ENCODE peak calls at places on chromosomes 1 and 21, in eight cellular contexts. J is CD4-positive, alpha-beta T cell; I is HepG2; P is heart left ventricle; Y is H9; M is cardiac muscle cell; C is mammary epithelial cell; R is PC-3. D is an unnamed sample.

GRCh38 chr1:90919190-90919719 is 102.6 kb downstream of the ZNF644 start:
- DNase-seq in J (no peak), I (peak), P (no peak), Y (no peak), M (no peak), C (no peak), R (no peak), D (no peak)

GRCh38 chr1:170114916-170115315 is 30.8 kb upstream of the NTMT2 start:
- DNase-seq in J (no peak), I (no peak), P (no peak), Y (no peak), M (peak), C (peak), R (peak), D (peak)

GRCh38 chr1:69929278-69930057 is 275.9 kb downstream of the LRRC40 start:
- DNase-seq in J (no peak), I (no peak), P (no peak), Y (no peak), M (no peak), C (peak), R (peak), D (no peak)

GRCh38 chr1:6912507-6912906 is 127.3 kb downstream of the CAMTA1 start:
- DNase-seq in J (no peak), I (no peak), P (no peak), Y (no peak), M (no peak), C (no peak), R (no peak), D (no peak)

GRCh38 chr1:35570589-35571137 is 2.5 kb upstream of the TFAP2E start:
- DNase-seq in J (no peak), I (no peak), P (no peak), Y (no peak), M (no peak), C (peak), R (no peak), D (no peak)

GRCh38 chr1:56569661-56570060 is 9.7 kb downstream of the PLPP3 start:
- DNase-seq in J (no peak), I (peak), P (no peak), Y (no peak), M (no peak), C (peak), R (peak), D (no peak)

GRCh38 chr1:224170748-224171478 is 12.1 kb upstream of the DEGS1 start:
- DNase-seq in J (peak), I (peak), P (no peak), Y (peak), M (no peak), C (peak), R (peak), D (no peak)

GRCh38 chr1:153536618-153537375 is 1.0 kb upstream of the S100A6 start:
- DNase-seq in J (no peak), I (no peak), P (peak), Y (no peak), M (no peak), C (no peak), R (peak), D (no peak)

GRCh38 chr21:28385845-28386244 is 606.8 kb downstream of the LTN1 start:
- DNase-seq in J (no peak), I (no peak), P (no peak), Y (no peak), M (no peak), C (no peak), R (no peak), D (no peak)

GRCh38 chr1:244804841-244805240 is 30.6 kb upstream of the COX20 start:
- DNase-seq in J (no peak), I (no peak), P (no peak), Y (no peak), M (no peak), C (no peak), R (no peak), D (no peak)

GRCh38 chr1:97202981-97203380 is 481.4 kb downstream of the PTBP2 start:
- DNase-seq in J (no peak), I (no peak), P (no peak), Y (no peak), M (no peak), C (no peak), R (no peak), D (no peak)

GRCh38 chr1:21574464-21575151 is 65.4 kb downstream of the ALPL start:
- DNase-seq in J (no peak), I (peak), P (peak), Y (peak), M (peak), C (peak), R (no peak), D (no peak)

GRCh38 chr1:198563578-198563977 is 23.1 kb upstream of the ATP6V1G3 start:
- DNase-seq in J (no peak), I (no peak), P (no peak), Y (no peak), M (no peak), C (peak), R (peak), D (no peak)

GRCh38 chr1:167499657-167500056 is 18.7 kb downstream of the CD247 start:
- DNase-seq in J (no peak), I (no peak), P (no peak), Y (no peak), M (no peak), C (no peak), R (no peak), D (no peak)

GRCh38 chr1:179586107-179586823 is 5.4 kb upstream of the TDRD5 start:
- DNase-seq in J (no peak), I (no peak), P (peak), Y (peak), M (peak), C (peak), R (peak), D (no peak)

GRCh38 chr21:42056996-42057689 is 14.0 kb upstream of the UMODL1 start:
- DNase-seq in J (no peak), I (no peak), P (no peak), Y (no peak), M (no peak), C (peak), R (peak), D (peak)

GRCh38 chr1:7407547-7407895 is 363.6 kb upstream of the VAMP3 start:
- DNase-seq in J (no peak), I (no peak), P (no peak), Y (peak), M (no peak), C (no peak), R (no peak), D (no peak)

GRCh38 chr1:88701275-88701674 is 17.2 kb downstream of the PKN2 start:
- DNase-seq in J (no peak), I (no peak), P (no peak), Y (no peak), M (no peak), C (no peak), R (no peak), D (no peak)
- H3K27ac ChIP-seq in J (no peak), I (no peak), P (no peak), Y (no peak), M (no peak), C (no peak), R (no peak), D (no peak)

GRCh38 chr1:107788189-107788588 is 176.8 kb downstream of the VAV3 start:
- DNase-seq in J (no peak), I (no peak), P (no peak), Y (no peak), M (no peak), C (no peak), R (no peak), D (no peak)

GRCh38 chr1:107785506-107786213 is 179.3 kb downstream of the VAV3 start:
- DNase-seq in J (no peak), I (no peak), P (no peak), Y (no peak), M (no peak), C (no peak), R (no peak), D (no peak)

GRCh38 chr1:107789817-107790609 is 175.0 kb downstream of the VAV3 start:
- DNase-seq in J (no peak), I (no peak), P (no peak), Y (no peak), M (no peak), C (peak), R (no peak), D (no peak)

GRCh38 chr1:107786214-107786842 is 178.7 kb downstream of the VAV3 start:
- DNase-seq in J (no peak), I (no peak), P (no peak), Y (no peak), M (no peak), C (no peak), R (no peak), D (no peak)

DNA sequence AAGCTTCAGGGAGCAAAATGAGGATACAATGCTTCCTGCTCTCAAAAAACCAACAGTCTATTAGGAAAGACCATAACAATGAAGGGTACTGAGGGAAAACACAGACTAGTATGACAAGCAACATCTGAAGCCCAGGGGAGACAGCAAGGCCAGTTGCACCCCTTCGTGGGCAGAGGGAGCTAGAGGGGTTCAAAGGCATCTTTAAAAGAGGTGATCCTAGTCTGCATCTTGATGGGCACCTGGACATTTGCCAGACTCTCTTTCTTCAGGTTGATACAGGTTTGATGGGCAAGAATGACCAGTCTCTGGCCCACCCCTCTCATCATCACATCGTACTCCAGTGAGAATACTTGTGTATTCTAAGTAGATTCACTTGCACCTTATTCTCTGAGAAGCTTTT is 177.7 kb downstream of the VAV3 start:
- DNase-seq in J (no peak), I (no peak), P (no peak), Y (peak), M (no peak), C (no peak), R (no peak), D (no peak)
- TF ChIP-seq CTCF in J (no peak), I (no peak), P (no peak), Y (peak), M (peak), C (peak), R (no peak), D (no peak)

GRCh38 chr1:94036721-94037120 is 84.2 kb downstream of the ABCA4 start:
- DNase-seq in J (no peak), I (no peak), P (no peak), Y (no peak), M (no peak), C (no peak), R (peak), D (peak)

GRCh38 chr1:94038511-94038910 is 82.4 kb downstream of the ABCA4 start:
- DNase-seq in J (no peak), I (no peak), P (peak), Y (no peak), M (no peak), C (no peak), R (no peak), D (no peak)

GRCh38 chr1:94037392-94038229 is 83.3 kb downstream of the ABCA4 start:
- DNase-seq in J (no peak), I (no peak), P (no peak), Y (no peak), M (no peak), C (peak), R (peak), D (no peak)

GRCh38 chr1:94039871-94040569 is 80.9 kb downstream of the ABCA4 start:
- DNase-seq in J (no peak), I (no peak), P (peak), Y (no peak), M (no peak), C (no peak), R (no peak), D (no peak)

GRCh38 chr1:94039514-94039870 is 81.5 kb downstream of the ABCA4 start:
- DNase-seq in J (peak), I (peak), P (peak), Y (peak), M (peak), C (no peak), R (peak), D (no peak)
- H3K27ac ChIP-seq in J (no peak), I (no peak), P (peak), Y (no peak), M (no peak), C (no peak), R (no peak), D (no peak)

GRCh38 chr1:42736571-42737200 is 3.4 kb downstream of the CLDN19 start:
- DNase-seq in J (no peak), I (no peak), P (no peak), Y (no peak), M (no peak), C (no peak), R (no peak), D (no peak)

GRCh38 chr1:42738678-42739226 is 1.3 kb downstream of the CLDN19 start:
- DNase-seq in J (no peak), I (no peak), P (no peak), Y (no peak), M (no peak), C (no peak), R (no peak), D (no peak)

GRCh38 chr1:42737986-42738677 is 1.9 kb downstream of the CLDN19 start:
- DNase-seq in J (no peak), I (no peak), P (no peak), Y (no peak), M (no peak), C (no peak), R (no peak), D (no peak)

GRCh38 chr1:42736152-42736551 is 3.9 kb downstream of the CLDN19 start:
- DNase-seq in J (no peak), I (peak), P (no peak), Y (no peak), M (no peak), C (peak), R (peak), D (no peak)

DNA sequence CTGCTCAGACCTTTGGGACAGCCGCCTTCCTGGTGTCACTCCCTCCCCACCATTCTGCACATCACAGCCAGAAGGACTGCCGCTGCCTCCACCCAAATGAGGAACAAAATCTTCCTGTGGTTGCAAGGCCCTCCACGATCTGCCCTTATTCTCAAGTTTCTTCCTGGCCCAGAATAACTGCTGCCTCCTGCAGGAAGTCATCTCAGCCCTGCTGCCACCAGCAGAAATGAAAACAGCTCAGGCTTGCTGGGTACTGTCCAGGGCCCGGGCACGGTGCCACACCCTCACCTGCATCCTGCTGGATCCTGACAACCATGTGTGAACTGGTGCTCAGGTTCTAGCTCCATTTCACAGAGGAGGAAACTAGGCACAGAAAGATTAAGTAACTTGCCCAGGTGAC is 2.8 kb downstream of the CLDN19 start:
- DNase-seq in J (no peak), I (no peak), P (no peak), Y (no peak), M (no peak), C (peak), R (peak), D (no peak)
- TF ChIP-seq CTCF in J (no peak), I (no peak), P (no peak), Y (no peak), M (no peak), C (no peak), R (no peak), D (no peak)

GRCh38 chr1:24540906-24541710 is 14.8 kb upstream of the NCMAP start:
- DNase-seq in J (peak), I (peak), P (no peak), Y (no peak), M (no peak), C (peak), R (peak), D (peak)
- H3K27ac ChIP-seq in J (no peak), I (peak), P (no peak), Y (no peak), M (no peak), C (no peak), R (peak), D (peak)

DNA sequence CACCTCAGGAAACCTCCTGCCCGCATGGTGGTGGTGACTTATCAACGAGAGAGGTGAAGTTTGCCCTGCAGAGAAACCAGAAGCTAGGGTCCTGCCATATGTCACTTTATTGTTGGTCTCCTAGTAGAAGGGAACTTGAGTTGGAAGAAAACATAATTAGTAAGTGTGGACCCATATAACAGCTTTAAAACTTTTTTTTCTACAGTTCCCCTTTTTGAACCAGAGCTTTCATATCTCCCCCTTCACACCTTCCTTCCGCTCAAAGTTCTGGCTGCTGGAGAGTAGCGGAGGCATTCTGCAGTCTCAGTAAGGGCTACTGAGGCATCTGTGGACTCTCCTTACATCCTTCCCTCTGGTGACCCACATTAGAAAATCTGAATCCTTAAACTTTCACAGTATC is 48.9 kb downstream of the PHC2 start:
- DNase-seq in J (no peak), I (no peak), P (no peak), Y (no peak), M (no peak), C (no peak), R (no peak), D (no peak)
- TF ChIP-seq CTCF in J (no peak), I (no peak), P (no peak), Y (no peak), M (no peak), C (no peak), R (no peak), D (no peak)

GRCh38 chr1:212121772-212122171 is 86.2 kb downstream of the DTL start:
- DNase-seq in J (no peak), I (no peak), P (no peak), Y (no peak), M (no peak), C (no peak), R (no peak), D (no peak)

GRCh38 chr1:212118167-212118871 is 82.8 kb downstream of the DTL start:
- DNase-seq in J (no peak), I (peak), P (no peak), Y (no peak), M (no peak), C (peak), R (no peak), D (no peak)

GRCh38 chr1:212118872-212119260 is 83.3 kb downstream of the DTL start:
- DNase-seq in J (no peak), I (no peak), P (no peak), Y (no peak), M (no peak), C (no peak), R (no peak), D (no peak)

GRCh38 chr1:212119863-212120262 is 84.3 kb downstream of the DTL start:
- DNase-seq in J (no peak), I (peak), P (no peak), Y (no peak), M (no peak), C (no peak), R (no peak), D (no peak)

GRCh38 chr1:212119397-212119837 is 83.9 kb downstream of the DTL start:
- DNase-seq in J (no peak), I (no peak), P (peak), Y (no peak), M (peak), C (no peak), R (no peak), D (no peak)
- H3K27ac ChIP-seq in J (no peak), I (peak), P (peak), Y (no peak), M (peak), C (no peak), R (no peak), D (no peak)

DNA sequence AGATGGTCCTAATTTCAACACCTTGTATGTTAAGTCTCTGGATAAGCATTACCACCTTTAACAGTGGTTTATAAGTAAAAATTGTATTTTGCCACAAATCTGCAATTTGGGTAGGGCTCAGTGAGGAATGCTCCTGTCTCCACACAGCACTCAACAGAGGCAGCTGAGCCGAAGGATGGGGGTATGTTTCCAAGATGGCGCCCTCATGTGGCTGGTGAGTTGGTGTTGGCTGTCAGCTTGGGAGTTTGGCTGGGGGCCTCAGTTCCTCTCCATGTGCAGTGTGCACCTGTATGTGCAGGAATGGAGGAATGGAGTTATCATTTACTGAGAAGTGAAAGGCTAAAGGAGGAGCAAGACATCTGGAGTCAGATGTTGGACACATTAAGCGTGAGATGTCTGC is 136.8 kb downstream of the GABPA start:
- DNase-seq in J (no peak), I (no peak), P (no peak), Y (peak), M (no peak), C (no peak), R (peak), D (no peak)
- TF ChIP-seq CTCF in J (no peak), I (peak), P (no peak), Y (peak), M (no peak), C (peak), R (peak), D (no peak)

D was measured in AG04450.